ENCODE peak calls at places on chromosomes 13 and 19, in four cellular contexts. B is K562, Q is A549, X is HepG2. F is an unnamed sample.

GRCh38 chr13:73173160-73173905 is 114.5 kb downstream of the KLF5 start:
- DNase-seq in B (no peak), Q (no peak), X (no peak), F (no peak)

GRCh38 chr19:42088471-42089190 is 12.7 kb downstream of the ZNF574 start:
- DNase-seq in B (no peak), Q (no peak), X (no peak), F (no peak)

GRCh38 chr13:45943965-45944364 is 92.4 kb upstream of the SIAH3 start:
- DNase-seq in B (no peak), Q (no peak), X (no peak), F (no peak)

GRCh38 chr13:50574731-50575130 is 268.8 kb downstream of the DLEU7 start:
- DNase-seq in B (no peak), Q (no peak), X (no peak), F (no peak)

GRCh38 chr19:18117692-18118378 is 20.3 kb downstream of the MAST3 start:
- DNase-seq in B (peak), Q (peak), X (peak), F (peak)

GRCh38 chr19:41792513-41793413 is 3.6 kb upstream of the CEACAM3 start:
- DNase-seq in B (peak), Q (peak), X (peak), F (peak)

GRCh38 chr19:1130801-1131717 is 27.3 kb downstream of the GPX4 start:
- DNase-seq in B (no peak), Q (no peak), X (no peak), F (no peak)

GRCh38 chr19:14672043-14672872 is 2.4 kb downstream of the ADGRE3 start:
- DNase-seq in B (no peak), Q (no peak), X (no peak), F (no peak)

GRCh38 chr13:98749501-98749900 is 3.0 kb downstream of the SLC15A1 start:
- DNase-seq in B (no peak), Q (no peak), X (no peak), F (no peak)

GRCh38 chr19:55956431-55956830 is 8.8 kb downstream of the NLRP8 start:
- DNase-seq in B (no peak), Q (no peak), X (no peak), F (no peak)

GRCh38 chr19:45769821-45770191 is 754 bp upstream of the SIX5 start:
- DNase-seq in B (no peak), Q (peak), X (no peak), F (peak)

GRCh38 chr19:2049741-2050348 is 1.2 kb downstream of the MKNK2 start:
- DNase-seq in B (peak), Q (no peak), X (peak), F (no peak)

GRCh38 chr13:31697290-31697689 is 42.0 kb upstream of the RXFP2 start:
- DNase-seq in B (no peak), Q (no peak), X (no peak), F (no peak)

GRCh38 chr13:102440259-102440936 is 38.5 kb upstream of the FGF14 start:
- DNase-seq in B (no peak), Q (no peak), X (no peak), F (no peak)

GRCh38 chr13:39364797-39365468 is 238.1 kb downstream of the LHFPL6 start:
- DNase-seq in B (no peak), Q (no peak), X (peak), F (no peak)

GRCh38 chr13:23996456-23996855 is 99.2 kb upstream of the C1QTNF9B start:
- DNase-seq in B (no peak), Q (no peak), X (no peak), F (no peak)

GRCh38 chr19:30060872-30061556 is 119.0 kb downstream of the URI1 start:
- DNase-seq in B (peak), Q (no peak), X (no peak), F (peak)

GRCh38 chr19:47539747-47540311 is 25.0 kb upstream of the NAPA start:
- DNase-seq in B (no peak), Q (no peak), X (no peak), F (no peak)

GRCh38 chr19:38889803-38890202 is 9.6 kb downstream of the SIRT2 start:
- DNase-seq in B (no peak), Q (no peak), X (no peak), F (no peak)

GRCh38 chr19:42021185-42021584 is 27.2 kb upstream of the ATP1A3 start:
- DNase-seq in B (no peak), Q (no peak), X (no peak), F (no peak)

GRCh38 chr13:72489751-72490150 is 237.7 kb downstream of the MZT1 start:
- DNase-seq in B (no peak), Q (no peak), X (no peak), F (no peak)

GRCh38 chr13:22703601-22704209 is 477.1 kb upstream of the SGCG start:
- DNase-seq in B (no peak), Q (no peak), X (no peak), F (no peak)

GRCh38 chr19:42208612-42209011 is 8.9 kb downstream of the DEDD2 start:
- DNase-seq in B (no peak), Q (no peak), X (no peak), F (no peak)

GRCh38 chr19:1244693-1245451 is 3.3 kb downstream of the ATP5F1D start:
- DNase-seq in B (no peak), Q (no peak), X (peak), F (no peak)

GRCh38 chr13:43085545-43085944 is 62.2 kb downstream of the DNAJC15 start:
- DNase-seq in B (peak), Q (peak), X (no peak), F (no peak)

GRCh38 chr13:99467764-99468163 is 33.5 kb upstream of the TM9SF2 start:
- DNase-seq in B (no peak), Q (no peak), X (no peak), F (no peak)

GRCh38 chr13:91058066-91058465 is 289.4 kb upstream of the MIR17HG start:
- DNase-seq in B (no peak), Q (no peak), X (no peak), F (peak)

GRCh38 chr19:4369109-4369887 is 25.9 kb downstream of the MPND start:
- DNase-seq in B (peak), Q (no peak), X (no peak), F (no peak)

GRCh38 chr13:67223024-67223423 is 7.1 kb downstream of the PCDH9 start:
- DNase-seq in B (no peak), Q (no peak), X (no peak), F (no peak)

GRCh38 chr19:45280471-45280961 is 29.4 kb downstream of the MARK4 start:
- DNase-seq in B (no peak), Q (no peak), X (no peak), F (no peak)

GRCh38 chr13:68056816-68057710 is 826.9 kb upstream of the PCDH9 start:
- DNase-seq in B (no peak), Q (peak), X (peak), F (no peak)

DNA sequence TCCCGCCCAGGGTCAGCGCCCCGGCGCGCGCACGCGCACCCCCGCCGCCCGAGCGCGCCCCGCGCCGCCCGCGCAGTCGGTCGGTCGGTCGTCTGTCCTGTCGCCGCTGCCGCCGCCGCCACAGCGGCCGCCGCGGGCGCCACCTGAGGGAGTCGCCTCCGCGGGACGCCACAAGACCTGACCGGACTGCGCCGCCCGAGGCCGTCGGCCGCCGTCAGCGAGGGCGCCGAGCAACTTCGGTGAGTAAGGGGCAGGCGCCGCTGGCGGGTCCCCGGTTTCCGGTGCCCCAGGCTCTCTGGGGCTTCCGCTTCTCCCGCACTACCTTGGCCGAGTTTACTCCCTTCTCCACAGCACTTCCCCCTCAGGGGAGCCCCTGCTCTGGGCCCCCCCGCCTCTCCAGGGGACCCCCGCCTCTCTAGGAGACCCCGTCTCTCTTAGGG is 19.6 kb upstream of the GATAD2A start:
- DNase-seq in B (no peak), Q (no peak), X (no peak), F (peak)
- TF ChIP-seq NR3C1 in B (no peak), Q (no peak), X (no peak), F (no peak)

GRCh38 chr13:51585696-51586095 is 1.4 kb downstream of the WDFY2 start:
- DNase-seq in B (no peak), Q (no peak), X (no peak), F (no peak)
- TF ChIP-seq NR3C1 in B (no peak), Q (no peak), X (no peak), F (no peak)

DNA sequence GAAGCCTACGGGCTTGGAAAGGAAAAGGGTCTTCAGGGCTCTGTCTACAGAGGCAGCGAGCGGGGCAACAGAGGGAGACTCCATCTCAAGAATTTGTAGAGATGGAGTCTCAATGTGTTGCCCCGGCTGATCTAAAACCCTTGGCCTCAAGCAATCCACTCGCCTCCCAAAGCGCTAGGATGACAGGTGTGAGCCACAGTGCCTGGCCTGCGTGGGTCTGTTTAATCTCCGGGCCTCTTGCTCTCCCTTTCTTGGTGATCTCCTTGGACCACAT is 8.1 kb downstream of the RPS9 start:
- DNase-seq in B (no peak), Q (no peak), X (no peak), F (no peak)
- TF ChIP-seq NR3C1 in B (no peak), Q (no peak), X (no peak), F (no peak)

DNA sequence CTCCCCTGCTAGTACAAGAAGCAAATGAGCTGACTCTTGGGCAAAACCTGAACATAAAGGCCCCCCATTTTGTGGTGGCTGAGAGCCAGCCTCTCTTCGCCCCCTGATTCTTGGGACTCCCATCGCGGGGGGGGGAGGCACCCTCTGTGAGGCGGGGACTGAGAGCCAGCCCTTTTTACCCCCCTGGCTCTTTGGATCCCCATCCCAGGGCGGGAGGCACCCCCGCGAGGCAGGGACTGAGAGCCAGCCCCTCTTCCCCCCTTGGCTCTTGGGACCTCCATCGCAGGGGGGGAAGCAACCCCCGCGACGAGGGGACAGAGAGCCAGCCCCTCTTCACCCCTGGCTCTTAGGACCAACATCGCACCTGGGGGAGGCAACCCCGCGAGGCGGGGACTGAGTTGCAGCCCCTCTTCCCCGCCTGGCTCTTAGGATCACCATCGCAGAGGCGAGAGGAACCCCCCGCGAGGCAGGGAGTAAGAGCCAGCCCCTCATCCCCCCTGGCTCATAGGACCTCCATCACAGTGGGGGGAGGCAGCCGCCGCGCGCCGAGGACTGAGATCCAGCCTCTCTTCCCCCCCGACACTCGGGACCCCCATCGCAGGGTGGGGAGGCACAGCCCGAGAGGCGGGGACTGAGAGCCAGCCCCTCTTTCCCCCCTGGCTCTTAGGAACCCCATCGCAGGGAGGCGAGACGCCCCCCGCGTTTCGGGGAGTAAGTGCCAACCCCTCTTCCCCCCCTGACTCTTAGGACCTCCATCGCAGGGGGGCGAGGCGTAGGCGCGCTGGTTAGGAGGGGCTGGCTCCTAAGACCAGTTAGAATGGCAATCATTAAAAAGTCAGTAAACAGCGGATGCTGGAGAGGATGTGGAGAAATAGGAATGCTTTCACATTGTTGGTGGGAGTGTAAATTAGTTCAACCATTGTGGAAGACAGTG is 2428.4 kb upstream of the PCDH20 start:
- DNase-seq in B (no peak), Q (no peak), X (no peak), F (no peak)
- TF ChIP-seq NR3C1 in B (no peak), Q (no peak), X (no peak), F (no peak)

DNA sequence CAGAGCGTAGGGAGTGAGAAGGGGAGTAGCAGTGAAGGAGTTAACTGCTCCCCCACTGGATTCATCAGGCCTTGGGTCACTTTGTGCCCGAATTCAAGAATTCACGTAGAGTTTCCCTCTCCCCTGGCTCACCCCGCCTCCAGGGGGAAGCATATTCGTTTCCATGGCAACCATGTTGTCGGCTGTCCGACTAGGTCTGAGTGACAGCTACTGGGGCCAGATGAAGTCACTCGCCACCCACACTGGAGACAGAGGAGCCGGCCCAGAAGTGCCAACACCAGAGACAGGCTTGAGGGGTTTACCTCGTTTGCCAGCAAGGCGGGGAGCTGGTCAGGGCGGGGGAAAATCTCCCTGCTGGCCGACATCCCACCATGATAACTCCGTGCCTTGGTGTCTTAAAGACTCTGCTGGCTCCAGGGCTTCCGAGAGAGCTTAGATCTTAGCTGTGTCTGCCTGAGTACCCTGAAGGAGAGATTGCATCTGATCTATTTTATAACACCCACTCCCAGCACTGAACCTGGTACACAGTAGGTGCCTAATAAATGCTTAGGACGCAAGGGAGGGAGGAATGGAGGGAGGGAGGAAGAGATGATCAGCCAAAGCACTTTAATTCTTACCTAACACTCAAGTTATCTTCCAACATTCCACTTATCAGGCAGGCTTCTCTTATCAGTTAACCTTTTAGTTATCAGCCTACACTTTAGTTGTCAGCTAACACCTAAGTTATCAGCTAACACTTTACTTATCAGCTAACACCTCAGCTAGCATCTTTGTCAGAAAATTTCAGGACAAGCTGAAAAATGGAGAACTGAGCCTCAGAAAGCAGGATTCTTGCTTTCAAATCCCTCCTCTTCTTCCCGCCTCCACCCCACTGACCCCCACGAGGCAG is 57.2 kb upstream of the ZNRF4 start:
- DNase-seq in B (peak), Q (peak), X (peak), F (peak)
- TF ChIP-seq NR3C1 in B (no peak), Q (no peak), X (no peak), F (no peak)

DNA sequence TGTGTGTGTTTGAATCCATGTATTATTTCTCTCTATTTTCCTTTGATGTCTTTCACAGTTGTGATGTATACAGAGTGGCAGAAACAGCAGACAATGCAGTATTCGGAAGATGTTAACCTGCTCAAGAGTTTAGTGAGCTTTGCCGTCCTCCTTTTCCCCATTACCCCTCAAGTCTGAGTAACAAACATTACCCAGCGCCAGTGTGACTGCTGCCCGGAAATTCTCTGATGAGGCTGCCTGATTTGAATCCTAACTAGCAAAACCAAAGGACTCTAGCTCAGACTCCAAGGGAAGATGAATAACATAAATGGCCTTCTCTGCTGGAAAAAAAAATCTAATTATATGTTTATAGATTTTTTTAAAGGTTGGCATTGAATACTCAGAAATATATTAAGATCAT is 247.3 kb upstream of the SOX21 start:
- DNase-seq in B (no peak), Q (no peak), X (no peak), F (no peak)
- TF ChIP-seq NR3C1 in B (no peak), Q (no peak), X (no peak), F (no peak)

DNA sequence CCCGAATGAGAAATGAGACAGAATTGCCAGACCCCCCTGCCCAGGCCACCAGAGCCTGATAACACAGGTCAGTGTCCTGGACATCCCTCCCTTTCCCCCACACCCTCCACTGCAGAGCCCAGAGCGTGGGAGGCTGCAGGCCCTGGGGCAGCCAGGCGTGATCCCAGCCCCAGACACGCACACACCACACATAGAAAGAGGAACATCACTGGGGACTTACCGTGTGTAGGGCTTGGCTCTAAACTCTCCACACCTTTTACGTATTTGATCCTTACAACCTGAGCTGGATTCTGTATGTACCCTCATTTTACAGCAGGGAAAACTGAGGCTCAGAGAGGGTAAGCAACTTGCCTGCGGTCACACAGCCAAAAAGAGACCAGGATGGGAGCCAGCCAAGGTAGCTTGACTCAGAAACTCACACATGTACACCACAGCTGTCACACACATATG is 334 bp upstream of the ANGPTL6 start:
- DNase-seq in B (no peak), Q (no peak), X (no peak), F (no peak)
- TF ChIP-seq NR3C1 in B (no peak), Q (no peak), X (no peak), F (no peak)